ENCODE peak calls at places on chromosomes 13 and 19, in seven cellular contexts. T is hypothalamus; J is activated naive CD4-positive, alpha-beta T cell treated with anti-CD3 and anti-CD28 coated beads for 36 hours; N is memory B cell; P is NCI-H82; V is adrenal gland; C is B cell. U is an unnamed sample.

GRCh38 chr19:13932911-13933393 is 5.3 kb downstream of the PODNL1 start:
- DNase-seq in C (peak), P (no peak), N (no peak), T (no peak), J (no peak), V (no peak), U (no peak)

GRCh38 chr13:30551194-30551593 is 66.5 kb upstream of the USPL1 start:
- DNase-seq in C (peak), P (peak), N (peak), V (no peak), T (no peak), J (peak), U (no peak)

GRCh38 chr13:77563110-77563509 is 27.6 kb downstream of the SCEL start:
- DNase-seq in P (no peak), C (no peak), V (no peak), J (no peak), N (no peak), T (no peak), U (no peak)

GRCh38 chr19:43754312-43754561 is 525 bp downstream of the SMG9 start:
- DNase-seq in C (no peak), J (peak), T (no peak), N (no peak), P (no peak), V (no peak), U (no peak)

GRCh38 chr19:18761531-18762110 is 29.5 kb downstream of the COMP start:
- DNase-seq in P (no peak), V (no peak), J (no peak), T (no peak), N (no peak), C (no peak), U (no peak)

GRCh38 chr13:90541346-90541745 is 806.1 kb upstream of the MIR17HG start:
- DNase-seq in J (no peak), N (no peak), C (no peak), T (no peak), V (no peak), P (no peak), U (no peak)

GRCh38 chr13:45034342-45034741 is 45.0 kb downstream of the GPALPP1 start:
- DNase-seq in P (no peak), V (no peak), N (no peak), C (no peak), T (no peak), J (no peak), U (no peak)

GRCh38 chr13:35720690-35721554 is 244.4 kb upstream of the MAB21L1 start:
- DNase-seq in C (no peak), T (peak), P (peak), N (no peak), J (peak), V (peak), U (no peak)

GRCh38 chr13:110775576-110775975 is 62.1 kb downstream of the ING1 start:
- DNase-seq in C (no peak), J (no peak), T (no peak), V (no peak), N (no peak), P (no peak), U (no peak)

GRCh38 chr13:32581177-32581786 is 5.0 kb upstream of the PDS5B start:
- DNase-seq in J (no peak), T (no peak), V (no peak), N (peak), C (no peak), P (peak), U (no peak)

GRCh38 chr13:108643646-108644353 is 14.4 kb downstream of the MYO16 start:
- DNase-seq in J (no peak), T (no peak), C (no peak), V (no peak), N (no peak), P (no peak), U (no peak)

GRCh38 chr19:47021536-47022139 is 2.0 kb downstream of the NPAS1 start:
- DNase-seq in N (no peak), J (no peak), P (no peak), V (no peak), C (no peak), T (no peak), U (no peak)